ENCODE peak calls at places on chromosomes 4 and X, in four cellular contexts. C, T, K and G are unnamed samples.

GRCh38 chr4:139761461-139761860 is 95.8 kb downstream of the MGST2 start:
- DNase-seq in C (peak; percentile 91), T (peak; percentile 23), K (no peak), G (no peak)

GRCh38 chr4:115720611-115721010 is 607.2 kb upstream of the NDST4 start:
- DNase-seq in C (no peak), T (no peak), K (no peak), G (no peak)

GRCh38 chrX:134624046-134624430 is 34.2 kb downstream of the PLAC1 start:
- DNase-seq in C (no peak), T (peak; percentile 24), K (no peak), G (no peak)

GRCh38 chr4:183903021-183903760 is 1.9 kb upstream of the STOX2 start:
- DNase-seq in C (no peak), T (no peak), K (no peak), G (no peak)

GRCh38 chr4:121989715-121990114 is 37.9 kb upstream of the TRPC3 start:
- DNase-seq in C (peak; percentile 13), T (peak; percentile 56), K (no peak), G (no peak)

GRCh38 chrX:65586491-65586890 is 51.9 kb upstream of the LAS1L start:
- DNase-seq in C (no peak), T (peak; percentile 55), K (no peak), G (no peak)

GRCh38 chr4:7332216-7333023 is 102.3 kb downstream of the PSAPL1 start:
- DNase-seq in C (no peak), T (peak; percentile 71), K (no peak), G (no peak)

GRCh38 chr4:13289391-13289790 is 194.7 kb downstream of the RAB28 start:
- DNase-seq in C (no peak), T (peak; percentile 11), K (no peak), G (no peak)

GRCh38 chr4:26854701-26855100 is 5.9 kb upstream of the STIM2 start:
- DNase-seq in C (no peak), T (no peak), K (no peak), G (no peak)

GRCh38 chr4:110748071-110748470 is 125.2 kb upstream of the PITX2 start:
- DNase-seq in C (no peak), T (no peak), K (no peak), G (no peak)

GRCh38 chr4:84324850-84325249 is 174.2 kb downstream of the NKX6-1 start:
- DNase-seq in C (no peak), T (no peak), K (no peak), G (no peak)

GRCh38 chr4:65599335-65599734 is 71.0 kb downstream of the EPHA5 start:
- DNase-seq in C (no peak), T (peak; percentile 5), K (no peak), G (no peak)

GRCh38 chr4:119103263-119103662 is 32.4 kb upstream of the MYOZ2 start:
- DNase-seq in C (peak; percentile 98), T (peak; percentile 99), K (no peak), G (no peak)

GRCh38 chr4:113411496-113411938 is 350.0 kb downstream of the CAMK2D start:
- DNase-seq in C (no peak), T (peak; percentile 97), K (no peak), G (no peak)

GRCh38 chr4:38306482-38307071 is 346.4 kb downstream of the PTTG2 start:
- DNase-seq in C (no peak), T (no peak), K (no peak), G (no peak)

GRCh38 chr4:105345358-105345757 is 128.5 kb downstream of the PPA2 start:
- DNase-seq in C (no peak), T (no peak), K (no peak), G (no peak)

GRCh38 chr4:67542076-67542475 is 3.2 kb downstream of the CENPC start:
- DNase-seq in C (no peak), T (no peak), K (no peak), G (no peak)

GRCh38 chrX:13159886-13160285 is 115.5 kb upstream of the FAM9C start:
- DNase-seq in C (no peak), T (no peak), K (no peak), G (no peak)

GRCh38 chrX:38919853-38920528 is 118.7 kb downstream of the MID1IP1 start:
- DNase-seq in C (no peak), T (no peak), K (no peak), G (no peak)

GRCh38 chr4:71377561-71377960 is 38.7 kb downstream of the SLC4A4 start:
- DNase-seq in C (no peak), T (peak; percentile 95), K (no peak), G (no peak)

GRCh38 chrX:55487143-55487542 is 2.5 kb downstream of the USP51 start:
- DNase-seq in C (no peak), T (no peak), K (no peak), G (no peak)

GRCh38 chrX:43140546-43140945 is 362.6 kb upstream of the PPP1R2C start:
- DNase-seq in C (no peak), T (no peak), K (no peak), G (no peak)

GRCh38 chrX:33252306-33252825 is 41.0 kb upstream of the DMD start:
- DNase-seq in C (peak; percentile 69), T (peak; percentile 0), K (no peak), G (no peak)

GRCh38 chr4:25835384-25835783 is 27.4 kb downstream of the SEL1L3 start:
- DNase-seq in C (no peak), T (no peak), K (no peak), G (no peak)

GRCh38 chr4:78517050-78517652 is 34.4 kb upstream of the ANXA3 start:
- DNase-seq in C (peak; percentile 34), T (peak; percentile 43), K (peak; percentile 5), G (no peak)

GRCh38 chrX:119410854-119411253 is 11.7 kb downstream of the SLC25A43 start:
- DNase-seq in C (no peak), T (no peak), K (no peak), G (no peak)

GRCh38 chr4:159077702-159078495 is 25.0 kb upstream of the RAPGEF2 start:
- DNase-seq in C (no peak), T (peak; percentile 11), K (no peak), G (no peak)

GRCh38 chrX:79259073-79259689 is 108.0 kb downstream of the ITM2A start:
- DNase-seq in C (no peak), T (no peak), K (no peak), G (no peak)

GRCh38 chrX:154734101-154734781 is 16.6 kb downstream of the GAB3 start:
- DNase-seq in C (no peak), T (peak; percentile 91), K (no peak), G (no peak)

GRCh38 chrX:25012793-25013592 is 2.8 kb downstream of the ARX start:
- DNase-seq in C (no peak), T (no peak), K (no peak), G (peak; percentile 74)

GRCh38 chr4:140901736-140902336 is 145.7 kb upstream of the TBC1D9 start:
- DNase-seq in C (peak; percentile 8), T (no peak), K (no peak), G (no peak)

GRCh38 chr4:95637047-95637600 is 88.4 kb upstream of the UNC5C start:
- DNase-seq in C (peak; percentile 59), T (no peak), K (peak; percentile 8), G (peak; percentile 28)

GRCh38 chr4:78971326-78971725 is 32.1 kb upstream of the PAQR3 start:
- DNase-seq in C (no peak), T (no peak), K (no peak), G (no peak)

GRCh38 chr4:25065901-25066610 is 35.3 kb upstream of the LGI2 start:
- DNase-seq in C (no peak), T (no peak), K (no peak), G (no peak)

GRCh38 chr4:46999584-46999983 is 6.2 kb upstream of the GABRA4 start:
- DNase-seq in C (no peak), T (peak; percentile 80), K (no peak), G (no peak)

GRCh38 chr4:1398686-1399507 is 7.3 kb downstream of the NKX1-1 start:
- DNase-seq in C (no peak), T (no peak), K (no peak), G (no peak)

GRCh38 chr4:1400191-1400805 is 5.9 kb downstream of the NKX1-1 start:
- DNase-seq in C (no peak), T (no peak), K (no peak), G (no peak)

GRCh38 chr4:1401409-1402020 is 4.7 kb downstream of the NKX1-1 start:
- DNase-seq in C (no peak), T (no peak), K (no peak), G (peak; percentile 30)

GRCh38 chr4:1400861-1401408 is 5.3 kb downstream of the NKX1-1 start:
- DNase-seq in C (no peak), T (no peak), K (no peak), G (no peak)

DNA sequence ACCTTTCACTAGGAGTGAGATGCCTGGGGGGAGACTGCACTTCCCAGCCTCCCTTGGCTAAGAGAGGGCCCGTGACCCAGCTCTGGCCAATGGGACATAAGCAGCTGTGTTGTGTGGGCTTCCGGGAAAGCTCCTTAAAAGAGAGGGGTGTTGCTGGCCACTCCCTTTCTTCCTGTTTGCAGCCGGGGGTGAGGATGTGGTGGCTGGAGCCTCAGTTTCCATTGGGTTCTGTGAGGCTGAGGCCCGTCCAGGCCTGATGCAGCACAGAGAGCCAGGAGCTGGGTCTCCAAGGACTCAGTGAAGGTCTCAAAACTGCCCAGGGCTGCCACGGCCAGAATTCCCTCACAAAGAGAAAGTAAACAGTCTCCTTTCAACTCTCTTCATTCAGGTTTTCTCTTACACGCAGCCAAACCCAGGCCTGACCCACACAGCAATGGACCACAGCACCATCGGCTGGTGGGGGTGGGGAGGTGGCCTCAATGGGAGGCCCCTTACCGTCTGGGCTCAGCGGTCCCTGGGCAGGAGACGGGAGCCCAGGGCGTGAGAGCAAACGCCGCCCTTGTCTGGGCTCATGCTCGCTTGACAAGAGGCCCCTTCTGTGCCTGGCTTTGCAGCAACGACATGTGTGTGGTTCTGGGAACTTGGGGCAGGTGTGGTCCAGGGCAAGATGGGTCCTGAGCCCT is 6.6 kb downstream of the NKX1-1 start:
- DNase-seq in C (no peak), T (no peak), K (no peak), G (no peak)
- H2BK15ac ChIP-seq in C (no peak overlapping the region), T (no peak overlapping the region), K (no peak overlapping the region), G (no peak overlapping the region)

DNA sequence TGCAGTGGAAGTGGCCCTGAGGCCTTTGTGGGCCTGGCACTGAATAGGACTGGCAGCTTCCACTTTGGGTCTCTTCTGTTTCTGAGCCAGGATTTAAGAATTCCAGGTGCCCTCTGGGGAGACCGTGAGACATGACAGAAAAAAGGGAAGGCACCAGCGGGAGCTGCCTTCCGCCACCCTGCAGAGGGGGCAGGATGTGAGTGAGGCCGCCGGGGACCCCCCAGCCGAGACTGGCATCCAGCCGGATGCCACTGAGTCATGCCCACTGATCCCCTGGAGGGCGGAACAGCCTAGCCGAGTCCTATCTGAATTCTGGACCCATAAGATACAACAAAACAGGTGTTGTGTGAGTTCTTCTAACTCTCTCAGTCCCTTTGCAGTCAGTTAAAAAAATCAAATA is 41.3 kb downstream of the C4orf50 start:
- DNase-seq in C (no peak), T (no peak), K (no peak), G (peak; percentile 19)
- H2BK15ac ChIP-seq in C (no peak overlapping the region), T (no peak overlapping the region), K (no peak overlapping the region), G (no peak overlapping the region)

GRCh38 chrX:110944323-110944761 is 148.7 kb upstream of the CHRDL1 start:
- DNase-seq in C (peak; percentile 34), T (no peak), K (peak; percentile 11), G (peak; percentile 62)
- H2BK15ac ChIP-seq in C (no peak overlapping the region), T (no peak overlapping the region), K (peak overlapping the region; percentile 67), G (no peak overlapping the region)

GRCh38 chr4:147991543-147992295 is 259.8 kb downstream of the ARHGAP10 start:
- DNase-seq in C (no peak), T (no peak), K (peak; percentile 41), G (no peak)

GRCh38 chr4:147985376-147985775 is 253.5 kb downstream of the ARHGAP10 start:
- DNase-seq in C (no peak), T (no peak), K (no peak), G (no peak)

GRCh38 chr4:147984778-147985138 is 252.9 kb downstream of the ARHGAP10 start:
- DNase-seq in C (no peak), T (no peak), K (no peak), G (no peak)

GRCh38 chr4:147984065-147984777 is 252.3 kb downstream of the ARHGAP10 start:
- DNase-seq in C (peak; percentile 90), T (peak; percentile 54), K (peak; percentile 51), G (peak; percentile 83)

GRCh38 chr4:147987252-147987651 is 255.4 kb downstream of the ARHGAP10 start:
- DNase-seq in C (peak; percentile 29), T (no peak), K (no peak), G (no peak)
- H2BK15ac ChIP-seq in C (no peak overlapping the region), T (no peak overlapping the region), K (no peak overlapping the region), G (no peak overlapping the region)